ENCODE peak calls at places on chromosomes 3 and 15, in five cellular contexts. V, S, E, T and J are unnamed samples.

GRCh38 chr15:51094606-51095569 is at the start of gene TNFAIP8L3:
- DNase-seq in E (peak), S (peak), V (peak), T (peak), J (peak)

GRCh38 chr3:54771050-54771449 is 156.8 kb downstream of the LRTM1 start:
- DNase-seq in E (no peak), S (no peak), V (no peak), T (no peak), J (no peak)

GRCh38 chr3:125350597-125350996 is 24.5 kb downstream of the ZNF148 start:
- DNase-seq in S (no peak), T (no peak), V (no peak), E (no peak), J (no peak)

GRCh38 chr15:63545520-63545919 is 41.1 kb downstream of the USP3 start:
- DNase-seq in E (no peak), T (no peak), S (no peak), V (no peak), J (no peak)

GRCh38 chr3:115478359-115478758 is 145.0 kb upstream of the GAP43 start:
- DNase-seq in T (no peak), E (no peak), S (no peak), V (no peak), J (no peak)

GRCh38 chr3:157079677-157080369 is 80.1 kb downstream of the CCNL1 start:
- DNase-seq in E (no peak), S (no peak), T (no peak), V (peak), J (no peak)

GRCh38 chr3:195209083-195209835 is 61.7 kb downstream of the XXYLT1 start:
- DNase-seq in T (no peak), V (no peak), S (no peak), E (no peak), J (peak)

GRCh38 chr15:60546764-60547163 is 67.8 kb upstream of the ICE2 start:
- DNase-seq in E (no peak), S (no peak), V (no peak), T (no peak), J (no peak)

GRCh38 chr3:53043738-53044137 is 2.1 kb downstream of the SFMBT1 start:
- DNase-seq in T (no peak), E (no peak), S (no peak), V (no peak), J (no peak)

GRCh38 chr15:74599156-74599555 is 16.5 kb upstream of the CLK3 start:
- DNase-seq in T (no peak), E (no peak), S (no peak), V (no peak), J (no peak)

GRCh38 chr15:74240002-74240568 is 4.0 kb downstream of the CCDC33 start:
- DNase-seq in S (peak), V (no peak), T (peak), E (peak), J (peak)

GRCh38 chr3:161781381-161781780 is 284.8 kb downstream of the OTOL1 start:
- DNase-seq in V (no peak), S (no peak), T (no peak), E (no peak), J (no peak)

GRCh38 chr3:73475717-73476116 is 149.0 kb downstream of the PDZRN3 start:
- DNase-seq in E (no peak), V (no peak), T (no peak), S (no peak), J (no peak)

GRCh38 chr3:99967796-99968195 is 146.5 kb downstream of the FILIP1L start:
- DNase-seq in T (peak), E (peak), V (no peak), S (no peak), J (peak)

GRCh38 chr3:143244516-143245063 is 125.0 kb downstream of the CHST2 start:
- DNase-seq in S (no peak), T (no peak), V (no peak), E (no peak), J (no peak)

GRCh38 chr15:60076582-60077263 is 72.6 kb downstream of the FOXB1 start:
- DNase-seq in T (no peak), E (no peak), V (peak), S (peak), J (no peak)

GRCh38 chr3:183081459-183082183 is 17.7 kb downstream of the MCCC1 start:
- DNase-seq in E (no peak), T (no peak), S (no peak), V (no peak), J (no peak)

GRCh38 chr3:47910777-47911440 is 105.3 kb downstream of the MAP4 start:
- DNase-seq in S (no peak), V (no peak), E (peak), T (peak), J (peak)

GRCh38 chr15:47987908-47988532 is 132.8 kb upstream of the SLC24A5 start:
- DNase-seq in S (peak), E (peak), V (peak), T (peak), J (peak)

GRCh38 chr3:124600765-124601164 is 129.5 kb upstream of the UMPS start:
- DNase-seq in V (no peak), E (no peak), T (peak), S (no peak), J (no peak)

GRCh38 chr15:101427606-101428487 is 61.7 kb downstream of the PCSK6 start:
- DNase-seq in S (no peak), T (no peak), E (no peak), V (no peak), J (no peak)

GRCh38 chr3:43893721-43894120 is 203.0 kb downstream of the ABHD5 start:
- DNase-seq in E (no peak), S (no peak), T (peak), V (no peak), J (no peak)

GRCh38 chr3:178623666-178624255 is 87.5 kb downstream of the KCNMB2 start:
- DNase-seq in V (no peak), S (no peak), E (no peak), T (peak), J (no peak)

GRCh38 chr15:59741274-59741906 is 52.3 kb upstream of the BNIP2 start:
- DNase-seq in S (peak), E (peak), T (peak), V (peak), J (peak)

GRCh38 chr3:31294430-31295149 is 238.1 kb upstream of the STT3B start:
- DNase-seq in T (peak), V (no peak), E (no peak), S (no peak), J (no peak)
- TF ChIP-seq EZH2 in T (no peak), V (no peak), E (no peak), S (no peak), J (no peak)

GRCh38 chr15:78506971-78507830 is at the start of gene HYKK:
- DNase-seq in T (peak), V (peak), E (peak), S (peak), J (peak)
- TF ChIP-seq CTCF in T (no peak), V (peak), E (no peak), S (no peak), J (no peak)

DNA sequence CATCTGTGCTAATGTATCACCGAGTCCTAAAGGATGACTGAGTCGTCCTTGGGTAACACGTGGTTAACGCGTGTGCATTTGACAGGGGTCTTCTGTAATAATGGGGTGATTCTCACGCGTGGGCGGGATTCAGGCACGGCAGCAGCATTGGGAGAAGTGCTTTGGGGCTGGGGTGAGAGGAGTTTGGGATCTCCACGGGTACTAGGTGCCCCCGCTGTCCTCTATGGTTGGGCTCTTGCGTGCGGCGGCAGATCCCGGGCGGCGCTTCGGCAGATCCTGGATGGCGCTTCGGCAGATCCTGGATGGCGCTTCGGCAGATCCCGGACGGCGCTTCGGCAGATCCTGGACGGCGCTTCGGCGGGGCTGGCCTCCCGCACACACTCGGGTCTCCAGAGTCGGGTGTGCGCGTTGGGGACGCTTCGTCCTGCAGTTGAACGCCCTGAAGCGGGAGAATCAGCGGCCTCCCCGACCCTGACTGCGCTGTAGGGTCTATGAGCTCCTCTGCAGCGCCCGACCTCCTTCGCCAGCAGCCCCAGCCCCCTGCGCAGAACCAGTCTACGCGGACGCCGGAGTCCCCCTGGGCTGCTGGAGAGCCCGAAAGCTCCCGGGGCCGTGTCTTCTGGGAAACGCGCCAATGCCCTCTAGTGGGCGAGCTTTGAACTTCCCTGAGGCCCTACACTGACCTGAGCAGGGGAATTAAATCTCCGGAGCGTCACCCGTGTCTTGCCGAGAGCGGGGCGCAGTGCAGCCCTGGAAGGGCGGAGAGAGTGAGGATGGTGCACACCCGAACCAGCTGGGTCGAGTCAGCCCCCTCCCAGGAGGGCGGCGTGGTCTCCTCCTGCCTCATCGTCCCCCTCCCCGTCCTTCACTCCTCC is 48.1 kb upstream of the EPHB3 start:
- DNase-seq in S (peak), T (peak), E (peak), V (peak), J (peak)
- H2AFZ ChIP-seq in S (peak), T (peak), E (peak), V (peak), J (peak)

DNA sequence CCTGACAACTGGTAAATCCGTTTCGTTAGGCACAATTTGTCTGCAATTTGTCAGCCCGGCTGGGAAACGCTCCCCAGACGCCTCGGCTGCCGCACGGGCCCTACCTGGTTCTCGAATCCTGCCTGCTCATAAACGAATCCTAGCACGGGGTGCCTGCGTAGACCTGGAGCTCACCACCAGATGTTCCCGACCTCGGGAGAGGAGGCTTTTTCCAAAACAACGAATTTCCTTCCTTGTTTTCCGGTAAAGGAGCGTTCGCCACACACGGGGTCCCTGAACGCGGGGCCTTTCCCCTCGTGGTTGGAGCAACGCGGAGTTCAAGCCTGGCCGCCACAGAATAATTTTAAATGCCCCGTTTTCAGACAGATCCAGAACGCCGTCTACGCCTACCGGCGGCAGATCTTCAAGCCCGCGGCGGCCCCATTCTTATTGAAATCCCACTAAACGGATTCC is 1.1 kb downstream of the GATA2 start:
- DNase-seq in S (no peak), T (peak), V (no peak), E (peak), J (no peak)
- TF ChIP-seq EZH2 in S (peak), T (peak), V (no peak), E (peak), J (no peak)

GRCh38 chr3:184299488-184300376 is 691 bp downstream of the PSMD2 start:
- DNase-seq in V (no peak), T (peak), S (no peak), E (peak), J (peak)

GRCh38 chr3:184300377-184300717 is 1.3 kb downstream of the PSMD2 start:
- DNase-seq in S (no peak), T (peak), V (no peak), E (peak), J (no peak)

GRCh38 chr3:184306573-184306972 is 7.5 kb downstream of the PSMD2 start:
- DNase-seq in S (no peak), V (no peak), E (no peak), T (no peak), J (no peak)

GRCh38 chr3:184308744-184309143 is 5.7 kb upstream of the EIF4G1 start:
- DNase-seq in S (no peak), T (no peak), V (no peak), E (no peak), J (no peak)

GRCh38 chr3:184305577-184305976 is 6.5 kb downstream of the PSMD2 start:
- DNase-seq in S (no peak), V (no peak), T (no peak), E (no peak), J (no peak)
- TF ChIP-seq CTCF in S (peak), V (peak), T (no peak), E (peak), J (peak)

GRCh38 chr3:38109580-38110313 is 27.2 kb downstream of the ACAA1 start:
- DNase-seq in E (no peak), T (no peak), S (no peak), V (no peak), J (no peak)

GRCh38 chr3:38111201-38111600 is 25.7 kb downstream of the ACAA1 start:
- DNase-seq in S (no peak), T (no peak), V (no peak), E (no peak), J (no peak)

GRCh38 chr3:38110314-38111050 is 26.4 kb downstream of the ACAA1 start:
- DNase-seq in V (no peak), E (no peak), T (no peak), S (no peak), J (no peak)

GRCh38 chr3:38112378-38112761 is 24.6 kb downstream of the ACAA1 start:
- DNase-seq in E (no peak), S (no peak), V (no peak), T (no peak), J (no peak)

GRCh38 chr3:38111696-38112377 is 25.1 kb downstream of the ACAA1 start:
- DNase-seq in S (no peak), V (no peak), T (no peak), E (no peak), J (no peak)
- H2AFZ ChIP-seq in S (no peak), V (no peak), T (no peak), E (no peak), J (no peak)

GRCh38 chr3:138942861-138943623 is 3.9 kb downstream of the FOXL2 start:
- DNase-seq in S (peak), V (peak), E (no peak), T (no peak), J (no peak)
- TF ChIP-seq EZH2 in S (peak), V (no peak), E (no peak), T (peak), J (no peak)

GRCh38 chr15:55789066-55789660 is 46.2 kb upstream of the PRTG start:
- DNase-seq in V (peak), T (no peak), S (peak), E (no peak), J (no peak)
- TF ChIP-seq CTCF in V (peak), T (peak), S (peak), E (peak), J (peak)

GRCh38 chr3:20039765-20040475 is at the start of gene KAT2B:
- DNase-seq in V (peak), T (peak), S (peak), E (peak), J (peak)

GRCh38 chr3:20040476-20041196 is 390 bp downstream of the KAT2B start:
- DNase-seq in S (peak), V (peak), E (peak), T (peak), J (peak)

GRCh38 chr3:20042331-20042730 is 2.1 kb downstream of the KAT2B start:
- DNase-seq in V (no peak), T (no peak), S (no peak), E (no peak), J (no peak)

GRCh38 chr3:20039082-20039764 is 1.0 kb upstream of the KAT2B start:
- DNase-seq in T (no peak), V (peak), S (no peak), E (no peak), J (no peak)

GRCh38 chr3:20041197-20041780 is 1.0 kb downstream of the KAT2B start:
- DNase-seq in S (peak), E (peak), V (peak), T (peak), J (peak)
- H2AFZ ChIP-seq in S (peak), E (peak), V (peak), T (peak), J (peak)